ENCODE peak calls at places on chromosomes 11 and 22, in eight cellular contexts. One of them, this sample, is unnamed.
A peak's percentile ranks its signal among the peaks of the same experiment; 100 is the strongest.

GRCh38 chr22:28247667-28248363 is 328.8 kb upstream of the PITPNB start:
- DNase-seq in tibial nerve: no peak
- DNase-seq in naive thymus-derived CD4-positive, alpha-beta T cell: no peak
- DNase-seq in keratinocyte: no peak
- DNase-seq in coronary artery: no peak
- DNase-seq in kidney epithelial cell: no peak
- DNase-seq in heart left ventricle: no peak
- DNase-seq in fibroblast of pulmonary artery: no peak
- DNase-seq in this sample: peak; percentile 32

GRCh38 chr11:117583063-117583801 is 213.8 kb downstream of the DSCAML1 start:
- DNase-seq in fibroblast of pulmonary artery: peak; percentile 2
- DNase-seq in naive thymus-derived CD4-positive, alpha-beta T cell: no peak
- DNase-seq in kidney epithelial cell: peak; percentile 51
- DNase-seq in coronary artery: no peak
- DNase-seq in keratinocyte: no peak
- DNase-seq in tibial nerve: no peak
- DNase-seq in heart left ventricle: no peak
- DNase-seq in this sample: no peak

GRCh38 chr11:8356731-8357504 is 93.2 kb upstream of the LMO1 start:
- DNase-seq in tibial nerve: no peak
- DNase-seq in fibroblast of pulmonary artery: no peak
- DNase-seq in coronary artery: no peak
- DNase-seq in kidney epithelial cell: no peak
- DNase-seq in naive thymus-derived CD4-positive, alpha-beta T cell: no peak
- DNase-seq in heart left ventricle: no peak
- DNase-seq in keratinocyte: no peak
- DNase-seq in this sample: no peak

GRCh38 chr11:118666331-118666730 is 13.1 kb downstream of the TREH start:
- DNase-seq in coronary artery: no peak
- DNase-seq in naive thymus-derived CD4-positive, alpha-beta T cell: no peak
- DNase-seq in tibial nerve: no peak
- DNase-seq in fibroblast of pulmonary artery: no peak
- DNase-seq in heart left ventricle: no peak
- DNase-seq in kidney epithelial cell: no peak
- DNase-seq in keratinocyte: no peak
- DNase-seq in this sample: no peak

GRCh38 chr22:49305215-49305965 is 522.3 kb downstream of the BRD1 start:
- DNase-seq in naive thymus-derived CD4-positive, alpha-beta T cell: peak; percentile 25
- DNase-seq in fibroblast of pulmonary artery: peak; percentile 0
- DNase-seq in kidney epithelial cell: no peak
- DNase-seq in keratinocyte: no peak
- DNase-seq in tibial nerve: no peak
- DNase-seq in coronary artery: peak; percentile 69
- DNase-seq in heart left ventricle: peak; percentile 59
- DNase-seq in this sample: no peak

GRCh38 chr22:30328466-30329049 is 1.8 kb upstream of the TBC1D10A start:
- DNase-seq in keratinocyte: no peak
- DNase-seq in coronary artery: peak; percentile 70
- DNase-seq in tibial nerve: no peak
- DNase-seq in fibroblast of pulmonary artery: no peak
- DNase-seq in kidney epithelial cell: no peak
- DNase-seq in heart left ventricle: no peak
- DNase-seq in naive thymus-derived CD4-positive, alpha-beta T cell: no peak
- DNase-seq in this sample: peak; percentile 27

GRCh38 chr11:88115828-88116410 is 59.3 kb downstream of the RAB38 start:
- DNase-seq in naive thymus-derived CD4-positive, alpha-beta T cell: no peak
- DNase-seq in heart left ventricle: no peak
- DNase-seq in coronary artery: no peak
- DNase-seq in kidney epithelial cell: no peak
- DNase-seq in fibroblast of pulmonary artery: no peak
- DNase-seq in keratinocyte: no peak
- DNase-seq in tibial nerve: no peak
- DNase-seq in this sample: no peak

GRCh38 chr11:66264893-66265292 is 3.5 kb upstream of the RAB1B start:
- DNase-seq in naive thymus-derived CD4-positive, alpha-beta T cell: no peak
- DNase-seq in heart left ventricle: no peak
- DNase-seq in tibial nerve: no peak
- DNase-seq in fibroblast of pulmonary artery: no peak
- DNase-seq in coronary artery: no peak
- DNase-seq in kidney epithelial cell: no peak
- DNase-seq in keratinocyte: no peak
- DNase-seq in this sample: no peak

GRCh38 chr11:59562292-59562691 is 51.0 kb downstream of the OR4D9 start:
- DNase-seq in kidney epithelial cell: no peak
- DNase-seq in naive thymus-derived CD4-positive, alpha-beta T cell: no peak
- DNase-seq in fibroblast of pulmonary artery: no peak
- DNase-seq in keratinocyte: no peak
- DNase-seq in heart left ventricle: no peak
- DNase-seq in tibial nerve: no peak
- DNase-seq in coronary artery: no peak
- DNase-seq in this sample: no peak

GRCh38 chr11:13680501-13681264 is 12.2 kb downstream of the FAR1 start:
- DNase-seq in kidney epithelial cell: no peak
- DNase-seq in tibial nerve: no peak
- DNase-seq in coronary artery: no peak
- DNase-seq in keratinocyte: no peak
- DNase-seq in heart left ventricle: peak; percentile 30
- DNase-seq in fibroblast of pulmonary artery: peak; percentile 10
- DNase-seq in naive thymus-derived CD4-positive, alpha-beta T cell: no peak
- DNase-seq in this sample: no peak

GRCh38 chr11:8834379-8834778 is 76.6 kb upstream of the AKIP1 start:
- DNase-seq in fibroblast of pulmonary artery: no peak
- DNase-seq in keratinocyte: no peak
- DNase-seq in kidney epithelial cell: no peak
- DNase-seq in heart left ventricle: no peak
- DNase-seq in coronary artery: no peak
- DNase-seq in tibial nerve: no peak
- DNase-seq in naive thymus-derived CD4-positive, alpha-beta T cell: no peak
- DNase-seq in this sample: peak; percentile 47

GRCh38 chr11:79241205-79241604 is 199.6 kb downstream of the TENM4 start:
- DNase-seq in coronary artery: peak; percentile 50
- DNase-seq in fibroblast of pulmonary artery: no peak
- DNase-seq in heart left ventricle: no peak
- DNase-seq in kidney epithelial cell: no peak
- DNase-seq in naive thymus-derived CD4-positive, alpha-beta T cell: no peak
- DNase-seq in keratinocyte: no peak
- DNase-seq in tibial nerve: no peak
- DNase-seq in this sample: no peak

GRCh38 chr22:45212992-45213751 is 27.5 kb downstream of the KIAA0930 start:
- DNase-seq in heart left ventricle: peak; percentile 71
- DNase-seq in tibial nerve: no peak
- DNase-seq in keratinocyte: no peak
- DNase-seq in kidney epithelial cell: no peak
- DNase-seq in naive thymus-derived CD4-positive, alpha-beta T cell: no peak
- DNase-seq in coronary artery: no peak
- DNase-seq in fibroblast of pulmonary artery: peak; percentile 36
- DNase-seq in this sample: no peak

GRCh38 chr11:313304-313786 is 495 bp upstream of the IFITM1 start:
- DNase-seq in naive thymus-derived CD4-positive, alpha-beta T cell: peak; percentile 15
- DNase-seq in coronary artery: no peak
- DNase-seq in heart left ventricle: no peak
- DNase-seq in kidney epithelial cell: no peak
- DNase-seq in tibial nerve: no peak
- DNase-seq in fibroblast of pulmonary artery: no peak
- DNase-seq in keratinocyte: no peak
- DNase-seq in this sample: no peak

GRCh38 chr11:313787-314547 is at the start of gene IFITM1:
- DNase-seq in tibial nerve: no peak
- DNase-seq in kidney epithelial cell: peak; percentile 57
- DNase-seq in coronary artery: no peak
- DNase-seq in keratinocyte: no peak
- DNase-seq in fibroblast of pulmonary artery: peak; percentile 88
- DNase-seq in naive thymus-derived CD4-positive, alpha-beta T cell: peak; percentile 79
- DNase-seq in heart left ventricle: no peak
- DNase-seq in this sample: peak; percentile 85

GRCh38 chr11:316031-316701 is 2.3 kb downstream of the IFITM1 start:
- DNase-seq in fibroblast of pulmonary artery: no peak
- DNase-seq in kidney epithelial cell: no peak
- DNase-seq in tibial nerve: no peak
- DNase-seq in coronary artery: peak; percentile 74
- DNase-seq in keratinocyte: no peak
- DNase-seq in naive thymus-derived CD4-positive, alpha-beta T cell: peak; percentile 30
- DNase-seq in heart left ventricle: peak; percentile 65
- DNase-seq in this sample: no peak

GRCh38 chr11:315516-315994 is 1.7 kb downstream of the IFITM1 start:
- DNase-seq in keratinocyte: no peak
- DNase-seq in naive thymus-derived CD4-positive, alpha-beta T cell: no peak
- DNase-seq in tibial nerve: no peak
- DNase-seq in coronary artery: no peak
- DNase-seq in fibroblast of pulmonary artery: no peak
- DNase-seq in kidney epithelial cell: no peak
- DNase-seq in heart left ventricle: no peak
- DNase-seq in this sample: no peak

GRCh38 chr11:315051-315481 is 1.2 kb downstream of the IFITM1 start:
- DNase-seq in naive thymus-derived CD4-positive, alpha-beta T cell: peak; percentile 40
- DNase-seq in kidney epithelial cell: no peak
- DNase-seq in heart left ventricle: no peak
- DNase-seq in tibial nerve: no peak
- DNase-seq in coronary artery: no peak
- DNase-seq in keratinocyte: no peak
- DNase-seq in fibroblast of pulmonary artery: no peak
- DNase-seq in this sample: no peak
- H3K4me3 ChIP-seq in naive thymus-derived CD4-positive, alpha-beta T cell: peak overlapping the region; percentile 71
- H3K4me3 ChIP-seq in kidney epithelial cell: peak overlapping the region; percentile 29
- H3K4me3 ChIP-seq in heart left ventricle: peak overlapping the region; percentile 81
- H3K4me3 ChIP-seq in tibial nerve: peak overlapping the region; percentile 40
- H3K4me3 ChIP-seq in coronary artery: peak overlapping the region; percentile 68
- H3K4me3 ChIP-seq in keratinocyte: peak overlapping the region; percentile 50
- H3K4me3 ChIP-seq in fibroblast of pulmonary artery: peak overlapping the region; percentile 81
- H3K4me3 ChIP-seq in this sample: peak overlapping the region; percentile 70

GRCh38 chr11:121767433-121767832 is 314.7 kb upstream of the SORL1-AS1 start:
- DNase-seq in fibroblast of pulmonary artery: no peak
- DNase-seq in keratinocyte: no peak
- DNase-seq in heart left ventricle: no peak
- DNase-seq in tibial nerve: no peak
- DNase-seq in coronary artery: no peak
- DNase-seq in kidney epithelial cell: no peak
- DNase-seq in naive thymus-derived CD4-positive, alpha-beta T cell: no peak
- DNase-seq in this sample: no peak
- H3K4me3 ChIP-seq in fibroblast of pulmonary artery: no peak overlapping the region
- H3K4me3 ChIP-seq in keratinocyte: no peak overlapping the region
- H3K4me3 ChIP-seq in heart left ventricle: no peak overlapping the region
- H3K4me3 ChIP-seq in tibial nerve: no peak overlapping the region
- H3K4me3 ChIP-seq in coronary artery: no peak overlapping the region
- H3K4me3 ChIP-seq in kidney epithelial cell: no peak overlapping the region
- H3K4me3 ChIP-seq in naive thymus-derived CD4-positive, alpha-beta T cell: no peak overlapping the region
- H3K4me3 ChIP-seq in this sample: no peak overlapping the region

GRCh38 chr22:39995346-39996252 is 845 bp downstream of the FAM83F start:
- DNase-seq in keratinocyte: no peak
- DNase-seq in heart left ventricle: no peak
- DNase-seq in kidney epithelial cell: no peak
- DNase-seq in naive thymus-derived CD4-positive, alpha-beta T cell: no peak
- DNase-seq in fibroblast of pulmonary artery: no peak
- DNase-seq in tibial nerve: no peak
- DNase-seq in coronary artery: no peak
- DNase-seq in this sample: no peak
- H3K4me3 ChIP-seq in keratinocyte: peak overlapping the region; percentile 80
- H3K4me3 ChIP-seq in heart left ventricle: peak overlapping the region; percentile 26
- H3K4me3 ChIP-seq in kidney epithelial cell: peak overlapping the region; percentile 22
- H3K4me3 ChIP-seq in naive thymus-derived CD4-positive, alpha-beta T cell: no peak overlapping the region
- H3K4me3 ChIP-seq in fibroblast of pulmonary artery: no peak overlapping the region
- H3K4me3 ChIP-seq in tibial nerve: peak overlapping the region; percentile 20
- H3K4me3 ChIP-seq in coronary artery: peak overlapping the region; percentile 38
- H3K4me3 ChIP-seq in this sample: no peak overlapping the region

GRCh38 chr11:75734491-75735180 is 17.0 kb downstream of the MOGAT2 start:
- DNase-seq in fibroblast of pulmonary artery: no peak
- DNase-seq in naive thymus-derived CD4-positive, alpha-beta T cell: no peak
- DNase-seq in keratinocyte: no peak
- DNase-seq in kidney epithelial cell: no peak
- DNase-seq in tibial nerve: no peak
- DNase-seq in heart left ventricle: no peak
- DNase-seq in coronary artery: no peak
- DNase-seq in this sample: no peak
- H3K4me3 ChIP-seq in fibroblast of pulmonary artery: no peak overlapping the region
- H3K4me3 ChIP-seq in naive thymus-derived CD4-positive, alpha-beta T cell: no peak overlapping the region
- H3K4me3 ChIP-seq in keratinocyte: no peak overlapping the region
- H3K4me3 ChIP-seq in kidney epithelial cell: no peak overlapping the region
- H3K4me3 ChIP-seq in tibial nerve: no peak overlapping the region
- H3K4me3 ChIP-seq in heart left ventricle: no peak overlapping the region
- H3K4me3 ChIP-seq in coronary artery: no peak overlapping the region
- H3K4me3 ChIP-seq in this sample: no peak overlapping the region

GRCh38 chr11:75516886-75517285 is 8.9 kb downstream of the GDPD5 start:
- DNase-seq in tibial nerve: no peak
- DNase-seq in heart left ventricle: no peak
- DNase-seq in keratinocyte: no peak
- DNase-seq in naive thymus-derived CD4-positive, alpha-beta T cell: no peak
- DNase-seq in fibroblast of pulmonary artery: no peak
- DNase-seq in kidney epithelial cell: no peak
- DNase-seq in coronary artery: no peak
- DNase-seq in this sample: no peak
- H3K4me3 ChIP-seq in tibial nerve: no peak overlapping the region
- H3K4me3 ChIP-seq in heart left ventricle: no peak overlapping the region
- H3K4me3 ChIP-seq in keratinocyte: no peak overlapping the region
- H3K4me3 ChIP-seq in naive thymus-derived CD4-positive, alpha-beta T cell: no peak overlapping the region
- H3K4me3 ChIP-seq in fibroblast of pulmonary artery: no peak overlapping the region
- H3K4me3 ChIP-seq in kidney epithelial cell: no peak overlapping the region
- H3K4me3 ChIP-seq in coronary artery: no peak overlapping the region
- H3K4me3 ChIP-seq in this sample: no peak overlapping the region

DNA sequence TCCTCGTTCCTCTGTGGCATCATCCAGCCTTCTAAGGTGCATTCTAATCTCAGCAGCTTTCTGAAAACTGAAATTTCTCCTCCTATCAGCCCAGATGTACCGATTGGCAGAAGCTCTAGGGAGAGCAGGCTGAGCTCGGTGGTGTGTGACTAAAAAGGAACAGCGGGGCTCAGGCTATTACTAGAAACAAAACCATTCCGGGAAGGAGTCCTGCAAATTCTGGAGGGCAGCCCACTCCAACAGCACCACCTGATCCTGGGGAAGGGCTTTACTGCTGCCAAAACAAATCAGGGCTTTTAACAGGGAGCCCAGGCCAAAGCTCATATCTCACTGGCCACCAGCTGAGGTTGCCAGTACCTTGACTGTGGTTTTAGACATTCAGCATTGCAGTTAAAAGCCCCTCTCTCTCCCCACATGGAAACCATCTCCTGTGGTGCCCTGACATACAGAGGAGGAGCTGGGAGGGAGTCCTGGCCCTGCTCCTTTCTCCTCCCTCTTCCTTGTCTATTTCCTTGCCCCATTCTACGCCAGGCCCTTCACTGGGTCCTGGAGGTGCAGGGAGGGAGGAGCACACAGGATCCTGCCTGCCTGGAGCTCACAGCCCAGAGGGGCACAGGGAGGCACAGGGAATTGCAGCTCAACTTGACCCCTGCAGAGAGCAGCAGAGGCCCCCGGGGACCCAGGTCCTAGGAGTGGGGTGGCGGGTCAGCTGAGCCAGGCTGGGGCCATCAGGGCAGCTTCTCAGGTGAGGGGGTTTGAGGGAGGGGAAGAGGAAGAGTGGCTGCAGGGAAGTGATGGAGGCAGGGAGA is 889 bp downstream of the PLAAT4 start:
- DNase-seq in fibroblast of pulmonary artery: peak; percentile 83
- DNase-seq in naive thymus-derived CD4-positive, alpha-beta T cell: no peak
- DNase-seq in tibial nerve: peak; percentile 47
- DNase-seq in heart left ventricle: peak; percentile 83
- DNase-seq in keratinocyte: no peak
- DNase-seq in kidney epithelial cell: no peak
- DNase-seq in coronary artery: peak; percentile 86
- DNase-seq in this sample: peak; percentile 23
- H3K4me3 ChIP-seq in fibroblast of pulmonary artery: peak overlapping the region; percentile 48
- H3K4me3 ChIP-seq in naive thymus-derived CD4-positive, alpha-beta T cell: peak overlapping the region; percentile 90
- H3K4me3 ChIP-seq in tibial nerve: peak overlapping the region; percentile 37
- H3K4me3 ChIP-seq in heart left ventricle: peak overlapping the region; percentile 57
- H3K4me3 ChIP-seq in keratinocyte: no peak overlapping the region
- H3K4me3 ChIP-seq in kidney epithelial cell: no peak overlapping the region
- H3K4me3 ChIP-seq in coronary artery: peak overlapping the region; percentile 69
- H3K4me3 ChIP-seq in this sample: peak overlapping the region; percentile 59